ENCODE peak calls at places on chromosomes 11 and 22, in seven cellular contexts. V, X, A, Z, Q, M and L are unnamed samples. For H3K36me3, the result is how much of the 10 kb centered on the place peaks cover.

GRCh38 chr11:69003866-69004311 is 9.2 kb downstream of the MRGPRF start:
- DNase-seq in M (no peak), Z (no peak), A (no peak), V (peak), X (no peak), Q (no peak), L (no peak)

GRCh38 chr11:80473562-80473961 is 1032.7 kb upstream of the TENM4 start:
- DNase-seq in X (no peak), M (no peak), V (no peak), Q (no peak), A (no peak), Z (peak), L (no peak)

GRCh38 chr22:50473855-50474671 is 772 bp downstream of the SBF1 start:
- DNase-seq in V (peak), Q (peak), Z (peak), M (peak), A (no peak), X (peak), L (peak)

GRCh38 chr11:61004037-61004641 is 32.7 kb downstream of the CD6 start:
- DNase-seq in Q (no peak), X (no peak), M (peak), Z (no peak), V (no peak), A (no peak), L (no peak)

GRCh38 chr11:2590951-2591754 is 108.6 kb downstream of the KCNQ1OT1 start:
- DNase-seq in A (no peak), X (no peak), Z (no peak), V (peak), Q (no peak), M (no peak), L (no peak)

GRCh38 chr11:34978236-34979191 is 62.1 kb downstream of the PDHX start:
- DNase-seq in Q (no peak), A (no peak), M (no peak), Z (peak), V (no peak), X (no peak), L (no peak)

GRCh38 chr11:9276571-9276970 is 11.4 kb upstream of the DENND5A start:
- DNase-seq in Z (no peak), A (no peak), V (no peak), Q (no peak), M (no peak), X (no peak), L (no peak)

GRCh38 chr11:111460752-111461305 is 51.4 kb downstream of the BTG4 start:
- DNase-seq in Q (no peak), M (no peak), X (no peak), V (no peak), A (no peak), Z (no peak), L (no peak)

GRCh38 chr11:64868904-64869570 is 9.4 kb downstream of the EHD1 start:
- DNase-seq in X (no peak), Q (no peak), M (no peak), Z (no peak), A (no peak), V (no peak), L (peak)

GRCh38 chr22:27845603-27846100 is 44.1 kb upstream of the MN1 start:
- DNase-seq in V (peak), Q (no peak), A (no peak), X (no peak), M (no peak), Z (no peak), L (no peak)

GRCh38 chr11:73965764-73966121 is 14.9 kb downstream of the DNAJB13 start:
- DNase-seq in Q (no peak), M (no peak), A (no peak), X (no peak), V (no peak), Z (no peak), L (no peak)

GRCh38 chr22:17831527-17832251 is 57.4 kb upstream of the BID start:
- DNase-seq in V (peak), M (no peak), Q (peak), Z (no peak), A (no peak), X (no peak), L (no peak)

GRCh38 chr11:102604875-102605274 is 20.3 kb downstream of the MMP20 start:
- DNase-seq in Z (peak), V (no peak), Q (no peak), A (no peak), X (no peak), M (no peak), L (no peak)

GRCh38 chr11:116736763-116737162 is 36.0 kb downstream of the BUD13 start:
- DNase-seq in M (no peak), X (no peak), A (peak), Q (no peak), V (no peak), Z (peak), L (no peak)

GRCh38 chr11:119334173-119334930 is at the start of gene RNF26:
- DNase-seq in M (peak), X (peak), A (peak), Z (peak), Q (peak), V (peak), L (peak)
- H3K36me3 ChIP-seq in M (under half), X (under half), A (under half), Z (under half), Q (under half), V (under half), L (under half)

GRCh38 chr11:11806586-11806985 is 35.2 kb upstream of the USP47 start:
- DNase-seq in Z (no peak), Q (no peak), V (no peak), X (no peak), A (no peak), M (no peak), L (no peak)
- H3K27ac ChIP-seq in Z (no peak), Q (no peak), V (peak), X (no peak), A (no peak), M (no peak), L (no peak)

GRCh38 chr11:84720706-84721402 is 906.3 kb downstream of the DLG2 start:
- DNase-seq in M (peak), Z (peak), V (peak), X (no peak), A (no peak), Q (peak), L (no peak)
- H3K4me3 ChIP-seq in M (no peak), Z (peak), V (peak), X (no peak), A (no peak), Q (peak), L (no peak)

DNA sequence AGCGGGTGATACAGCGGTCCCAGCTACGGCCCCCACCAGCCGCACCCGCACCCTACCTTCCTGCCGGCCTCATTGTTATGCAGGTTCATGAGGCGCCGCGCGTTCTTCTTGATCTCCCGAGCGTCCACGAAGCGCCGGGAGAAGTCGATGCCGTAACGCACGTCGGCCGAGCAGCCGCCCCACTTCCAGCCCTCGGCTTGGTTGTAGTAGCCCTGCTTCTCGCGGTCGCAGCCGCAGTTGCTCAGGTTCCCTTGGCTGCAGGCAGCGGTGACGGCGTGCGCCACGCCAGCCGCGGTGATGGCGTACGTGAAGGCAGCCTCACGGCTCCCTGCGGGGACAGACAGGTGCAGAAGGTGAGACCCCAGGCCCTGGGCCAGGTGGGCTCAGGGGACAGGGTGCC is 45.9 kb downstream of the WNT7B start:
- DNase-seq in Z (no peak), Q (no peak), V (no peak), X (no peak), M (no peak), A (no peak), L (no peak)
- H3K36me3 ChIP-seq in Z (under half), Q (under half), V (under half), X (under half), M (under half), A (under half), L (under half)

GRCh38 chr11:67544591-67545242 is 21.5 kb upstream of the CABP2 start:
- DNase-seq in X (no peak), M (no peak), Z (no peak), Q (no peak), V (no peak), A (no peak), L (no peak)

GRCh38 chr11:67551127-67551526 is 27.9 kb upstream of the CABP2 start:
- DNase-seq in X (no peak), Q (no peak), Z (no peak), A (no peak), V (no peak), M (no peak), L (no peak)

GRCh38 chr11:67546852-67547251 is 23.6 kb upstream of the CABP2 start:
- DNase-seq in M (no peak), A (no peak), Q (peak), V (no peak), X (no peak), Z (no peak), L (no peak)

GRCh38 chr11:67545280-67545679 is 22.0 kb upstream of the CABP2 start:
- DNase-seq in M (no peak), V (no peak), Q (peak), A (peak), Z (peak), X (no peak), L (no peak)

GRCh38 chr11:67548555-67549110 is 25.4 kb upstream of the CABP2 start:
- DNase-seq in V (peak), A (no peak), Q (no peak), Z (no peak), M (no peak), X (no peak), L (no peak)
- H3K27ac ChIP-seq in V (no peak), A (no peak), Q (no peak), Z (no peak), M (no peak), X (no peak), L (no peak)

GRCh38 chr11:85685131-85685819 is 720 bp downstream of the CCDC89 start:
- DNase-seq in M (no peak), A (no peak), Q (no peak), X (no peak), Z (no peak), V (peak), L (no peak)
- H3K4me3 ChIP-seq in M (no peak), A (peak), Q (no peak), X (no peak), Z (no peak), V (peak), L (no peak)

DNA sequence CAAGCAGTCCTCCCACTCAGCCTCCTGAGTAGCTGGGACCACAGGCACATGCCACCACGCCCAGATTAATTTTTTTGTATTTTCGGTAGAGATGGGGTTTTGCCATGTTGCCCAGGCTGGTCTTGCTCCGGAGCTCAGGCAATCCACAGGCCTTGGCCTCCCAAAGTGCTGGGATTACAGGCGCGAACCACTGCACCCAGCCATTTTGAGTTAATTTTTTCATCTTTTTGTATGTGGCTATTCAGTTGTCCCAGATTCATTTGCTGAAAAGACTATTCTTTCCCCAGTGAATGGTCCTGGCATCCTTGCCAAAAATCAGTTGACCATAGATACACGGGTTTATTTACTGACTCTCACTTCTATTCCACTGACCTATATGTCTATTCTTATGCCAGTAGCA is 63.6 kb downstream of the MAPK1 start:
- DNase-seq in Q (no peak), X (no peak), A (no peak), Z (no peak), V (no peak), M (no peak), L (no peak)
- H3K36me3 ChIP-seq in Q (under half), X (under half), A (half or more), Z (under half), V (under half), M (half or more), L (half or more)